ENCODE peak calls at places on chromosomes 11 and 22, in eight cellular contexts. L is GM13977; E is NCI-H1694; C is stimulated activated CD4-positive, alpha-beta T cell treated with anti-CD3 and anti-CD28 coated beads, Interleukin-12 subunit alpha, Interleukin-12 subunit beta, amount 100 ng/mL, for 48 hours; I is Caco-2; H is PC-3; V is activated CD8-positive, alpha-beta memory T cell treated with anti-CD3 and anti-CD28 coated beads, Interleukin-2, amount 50 U/mL, for 48 hours; D is activated CD4-positive, alpha-beta T cell treated with anti-CD3 and anti-CD28 coated beads for 48 hours. R is an unnamed sample.

GRCh38 chr11:64971421-64972233 is at the start of gene MAJIN:
- DNase-seq in D (peak; percentile 96), E (no peak), I (no peak), H (peak; percentile 30), V (peak; percentile 97), L (peak; percentile 75), C (peak; percentile 87), R (peak; percentile 89)

GRCh38 chr11:96524475-96524874 is 134.7 kb downstream of the JRKL start:
- DNase-seq in L (no peak), V (no peak), H (no peak), D (no peak), E (no peak), C (no peak), I (no peak), R (no peak)

GRCh38 chr22:36478966-36479365 is 2.5 kb downstream of the TXN2 start:
- DNase-seq in H (no peak), D (no peak), I (no peak), V (no peak), E (no peak), L (no peak), C (no peak), R (no peak)

GRCh38 chr11:115222863-115223530 is 281.2 kb downstream of the CADM1 start:
- DNase-seq in V (no peak), E (no peak), H (no peak), L (no peak), D (no peak), C (no peak), I (no peak), R (no peak)

GRCh38 chr11:123061403-123062157 is at the start of gene HSPA8:
- DNase-seq in I (peak; percentile 60), D (peak; percentile 81), C (peak; percentile 59), V (peak; percentile 88), L (no peak), E (no peak), H (peak; percentile 48), R (peak; percentile 46)

GRCh38 chr11:16226245-16226644 is 130.1 kb downstream of the SOX6 start:
- DNase-seq in I (no peak), H (peak; percentile 23), V (no peak), L (no peak), C (no peak), E (no peak), D (no peak), R (no peak)

GRCh38 chr11:65625628-65626342 is 10.2 kb downstream of the PCNX3 start:
- DNase-seq in H (no peak), V (peak; percentile 69), D (peak; percentile 58), E (peak; percentile 6), I (peak; percentile 34), C (no peak), L (peak; percentile 73), R (peak; percentile 47)

GRCh38 chr11:72037554-72038311 is 39.0 kb downstream of the IL18BP start:
- DNase-seq in V (peak; percentile 49), I (no peak), C (no peak), D (no peak), H (no peak), E (peak; percentile 24), L (no peak), R (no peak)

GRCh38 chr11:65213322-65214211 is 31.8 kb downstream of the CAPN1 start:
- DNase-seq in E (no peak), H (no peak), D (no peak), I (no peak), V (peak; percentile 63), C (no peak), L (peak; percentile 28), R (no peak)

GRCh38 chr11:6568191-6568918 is 35.1 kb downstream of the RRP8 start:
- DNase-seq in L (peak; percentile 21), E (peak; percentile 23), I (no peak), V (no peak), C (no peak), H (peak; percentile 77), D (no peak), R (no peak)

GRCh38 chr11:78841451-78842060 is 266.9 kb upstream of the NARS2 start:
- DNase-seq in V (no peak), I (no peak), H (peak; percentile 67), C (no peak), L (no peak), D (no peak), E (no peak), R (no peak)

GRCh38 chr22:45968751-45969413 is 8.1 kb downstream of the WNT7B start:
- DNase-seq in L (no peak), E (no peak), V (no peak), I (no peak), H (peak; percentile 94), C (no peak), D (peak; percentile 37), R (no peak)

GRCh38 chr11:2571598-2572281 is 126.9 kb downstream of the KCNQ1 start:
- DNase-seq in V (no peak), C (no peak), E (no peak), L (no peak), I (no peak), H (no peak), D (no peak), R (no peak)

GRCh38 chr11:105220175-105220574 is 80.6 kb upstream of the CARD18 start:
- DNase-seq in C (no peak), V (no peak), D (no peak), L (no peak), E (no peak), I (no peak), H (no peak), R (no peak)

GRCh38 chr11:126716456-126717083 is 284.0 kb downstream of the KIRREL3 start:
- DNase-seq in V (peak; percentile 63), C (peak; percentile 11), L (peak; percentile 72), I (peak; percentile 71), E (no peak), D (peak; percentile 56), H (peak; percentile 48), R (peak; percentile 13)

GRCh38 chr11:8910662-8911039 is 338 bp upstream of the AKIP1 start:
- DNase-seq in E (no peak), I (no peak), V (no peak), H (no peak), L (no peak), D (no peak), C (no peak), R (no peak)

GRCh38 chr11:127640822-127641485 is 640.4 kb upstream of the KIRREL3 start:
- DNase-seq in H (peak; percentile 37), D (no peak), C (no peak), V (no peak), E (no peak), L (no peak), I (no peak), R (no peak)